ENCODE peak calls at places on chromosomes 5 and 9, in nine cellular contexts. A, C, N, O, R, W, S, X and G are unnamed samples.

GRCh38 chr9:128094166-128094949 is 26.3 kb downstream of the SLC25A25 start:
- DNase-seq in A (peak), C (peak), N (peak), O (peak), R (peak), W (peak), S (peak), X (peak), G (peak)

GRCh38 chr9:72996106-72996505 is 43.3 kb upstream of the ALDH1A1 start:
- DNase-seq in A (no peak), C (no peak), N (no peak), O (no peak), R (no peak), W (no peak), S (no peak), X (no peak), G (no peak)

GRCh38 chr5:14429102-14429501 is 152.5 kb upstream of the OTULINL start:
- DNase-seq in A (no peak), C (no peak), N (no peak), O (no peak), R (no peak), W (peak), S (no peak), X (no peak), G (no peak)

GRCh38 chr5:143004361-143004802 is 234.2 kb downstream of the ARHGAP26 start:
- DNase-seq in A (no peak), C (no peak), N (no peak), O (no peak), R (no peak), W (no peak), S (peak), X (no peak), G (no peak)

GRCh38 chr9:113613815-113614413 is 150.4 kb downstream of the RGS3 start:
- DNase-seq in A (no peak), C (no peak), N (no peak), O (no peak), R (no peak), W (no peak), S (no peak), X (no peak), G (no peak)

GRCh38 chr9:126450537-126451205 is 124.0 kb downstream of the MVB12B start:
- DNase-seq in A (no peak), C (no peak), N (no peak), O (no peak), R (no peak), W (no peak), S (no peak), X (no peak), G (no peak)

GRCh38 chr9:95506692-95507455 is 9.9 kb downstream of the PTCH1 start:
- DNase-seq in A (peak), C (peak), N (peak), O (peak), R (no peak), W (peak), S (peak), X (peak), G (peak)

GRCh38 chr9:114691046-114691955 is 9.3 kb upstream of the TEX48 start:
- DNase-seq in A (no peak), C (no peak), N (no peak), O (no peak), R (peak), W (no peak), S (peak), X (no peak), G (peak)

GRCh38 chr9:101736723-101737122 is 1.7 kb downstream of the GRIN3A start:
- DNase-seq in A (no peak), C (no peak), N (no peak), O (peak), R (no peak), W (peak), S (no peak), X (no peak), G (peak)

GRCh38 chr9:130701059-130702022 is 7.8 kb downstream of the EXOSC2 start:
- DNase-seq in A (peak), C (peak), N (peak), O (peak), R (peak), W (peak), S (peak), X (peak), G (peak)

GRCh38 chr9:133184971-133185370 is 21.3 kb upstream of the GBGT1 start:
- DNase-seq in A (peak), C (peak), N (peak), O (peak), R (peak), W (peak), S (peak), X (no peak), G (peak)

GRCh38 chr5:28165116-28165515 is 1126.7 kb upstream of the CDH9 start:
- DNase-seq in A (no peak), C (no peak), N (no peak), O (peak), R (no peak), W (no peak), S (no peak), X (no peak), G (no peak)

GRCh38 chr5:53552561-53552960 is 7.9 kb upstream of the NDUFS4 start:
- DNase-seq in A (no peak), C (no peak), N (no peak), O (no peak), R (no peak), W (no peak), S (no peak), X (no peak), G (no peak)

GRCh38 chr9:26437056-26437711 is 455.4 kb downstream of the CAAP1 start:
- DNase-seq in A (peak), C (no peak), N (no peak), O (peak), R (no peak), W (no peak), S (no peak), X (no peak), G (no peak)

GRCh38 chr5:146026307-146027010 is 78.9 kb downstream of the PLAC8L1 start:
- DNase-seq in A (no peak), C (no peak), N (no peak), O (no peak), R (no peak), W (no peak), S (no peak), X (no peak), G (no peak)

GRCh38 chr5:26482076-26482816 is 556.1 kb downstream of the CDH9 start:
- DNase-seq in A (no peak), C (no peak), N (no peak), O (no peak), R (no peak), W (no peak), S (no peak), X (no peak), G (no peak)

GRCh38 chr5:60668715-60669304 is 31.2 kb downstream of the DEPDC1B start:
- DNase-seq in A (no peak), C (peak), N (no peak), O (peak), R (no peak), W (no peak), S (peak), X (no peak), G (no peak)

GRCh38 chr9:131441441-131441840 is 47.6 kb downstream of the PRRC2B start:
- DNase-seq in A (no peak), C (peak), N (no peak), O (no peak), R (no peak), W (no peak), S (peak), X (no peak), G (peak)

GRCh38 chr5:142816577-142816976 is 46.4 kb downstream of the ARHGAP26 start:
- DNase-seq in A (no peak), C (no peak), N (no peak), O (peak), R (no peak), W (peak), S (no peak), X (no peak), G (no peak)

GRCh38 chr9:124351672-124352468 is 63.4 kb downstream of the PSMB7 start:
- DNase-seq in A (no peak), C (no peak), N (no peak), O (no peak), R (no peak), W (no peak), S (no peak), X (no peak), G (no peak)